ENCODE peak calls at places on chromosomes 1 and 21, in nine cellular contexts. P, H, F, I, M, R, G, L and O are unnamed samples.

GRCh38 chr1:58983159-58983558 is 199.3 kb upstream of the JUN start:
- DNase-seq in P (no peak), H (no peak), F (no peak), I (no peak), M (no peak), R (no peak), G (no peak), L (peak; percentile 44), O (no peak)

GRCh38 chr1:205261946-205262668 is 34.4 kb downstream of the TMCC2 start:
- DNase-seq in P (no peak), H (no peak), F (no peak), I (no peak), M (no peak), R (no peak), G (peak; percentile 54), L (no peak), O (no peak)

GRCh38 chr1:167516404-167517388 is 1.6 kb downstream of the CD247 start:
- DNase-seq in P (no peak), H (no peak), F (no peak), I (no peak), M (no peak), R (no peak), G (no peak), L (no peak), O (no peak)

GRCh38 chr1:202274611-202275010 is 67.1 kb downstream of the UBE2T start:
- DNase-seq in P (no peak), H (no peak), F (peak; percentile 54), I (peak; percentile 21), M (peak; percentile 44), R (no peak), G (peak; percentile 58), L (no peak), O (no peak)

GRCh38 chr1:244834596-244835275 is 722 bp upstream of the COX20 start:
- DNase-seq in P (no peak), H (peak; percentile 87), F (no peak), I (peak; percentile 75), M (peak; percentile 87), R (peak; percentile 81), G (peak; percentile 75), L (peak; percentile 72), O (peak; percentile 74)

GRCh38 chr1:26961826-26962225 is 1.6 kb upstream of the KDF1 start:
- DNase-seq in P (no peak), H (no peak), F (no peak), I (no peak), M (no peak), R (no peak), G (peak; percentile 83), L (peak; percentile 57), O (peak; percentile 54)

GRCh38 chr1:8687053-8687452 is 130.4 kb downstream of the RERE start:
- DNase-seq in P (no peak), H (no peak), F (no peak), I (no peak), M (peak; percentile 59), R (no peak), G (no peak), L (no peak), O (no peak)

GRCh38 chr1:224170748-224171478 is 12.1 kb upstream of the DEGS1 start:
- DNase-seq in P (no peak), H (no peak), F (peak; percentile 50), I (no peak), M (peak; percentile 37), R (no peak), G (peak; percentile 29), L (no peak), O (no peak)

GRCh38 chr1:216660561-216660960 is 62.7 kb downstream of the ESRRG start:
- DNase-seq in P (no peak), H (no peak), F (no peak), I (no peak), M (no peak), R (no peak), G (no peak), L (no peak), O (no peak)

GRCh38 chr1:43506233-43506632 is 24.4 kb upstream of the PTPRF start:
- DNase-seq in P (no peak), H (no peak), F (no peak), I (no peak), M (peak; percentile 31), R (no peak), G (no peak), L (no peak), O (no peak)

GRCh38 chr1:246734861-246735260 is 10.7 kb downstream of the SCCPDH start:
- DNase-seq in P (no peak), H (no peak), F (no peak), I (no peak), M (no peak), R (no peak), G (no peak), L (no peak), O (no peak)

GRCh38 chr1:157154940-157155514 is 16.8 kb upstream of the ETV3 start:
- DNase-seq in P (no peak), H (no peak), F (no peak), I (no peak), M (peak; percentile 78), R (no peak), G (no peak), L (no peak), O (no peak)

GRCh38 chr1:198876371-198876871 is 237.6 kb downstream of the PTPRC start:
- DNase-seq in P (peak; percentile 1), H (no peak), F (peak; percentile 48), I (no peak), M (no peak), R (peak; percentile 56), G (no peak), L (no peak), O (no peak)

GRCh38 chr1:155051342-155051776 is 243 bp downstream of the ADAM15 start:
- DNase-seq in P (peak; percentile 52), H (no peak), F (no peak), I (no peak), M (no peak), R (no peak), G (no peak), L (no peak), O (no peak)

GRCh38 chr1:116334015-116334547 is 39.0 kb upstream of the ATP1A1 start:
- DNase-seq in P (no peak), H (no peak), F (no peak), I (no peak), M (peak; percentile 49), R (no peak), G (no peak), L (peak; percentile 7), O (no peak)

GRCh38 chr21:33302796-33303195 is 22.0 kb upstream of the IFNAR1 start:
- DNase-seq in P (no peak), H (no peak), F (no peak), I (no peak), M (no peak), R (no peak), G (no peak), L (no peak), O (no peak)

GRCh38 chr21:33299181-33299752 is 25.5 kb upstream of the IFNAR1 start:
- DNase-seq in P (no peak), H (no peak), F (no peak), I (no peak), M (peak; percentile 32), R (no peak), G (no peak), L (no peak), O (no peak)

GRCh38 chr1:211920141-211920572 is 89.6 kb upstream of the LPGAT1 start:
- DNase-seq in P (no peak), H (no peak), F (no peak), I (no peak), M (no peak), R (no peak), G (peak; percentile 69), L (peak; percentile 73), O (peak; percentile 28)

GRCh38 chr1:210325026-210325670 is 3.6 kb upstream of the HHAT start:
- DNase-seq in P (no peak), H (no peak), F (no peak), I (no peak), M (no peak), R (no peak), G (no peak), L (no peak), O (no peak)

GRCh38 chr21:20259035-20259867 is 739.0 kb upstream of the NCAM2 start:
- DNase-seq in P (no peak), H (no peak), F (no peak), I (no peak), M (no peak), R (no peak), G (no peak), L (no peak), O (no peak)

GRCh38 chr21:46431884-46432488 is 26.7 kb upstream of the DIP2A start:
- DNase-seq in P (no peak), H (no peak), F (no peak), I (no peak), M (no peak), R (peak; percentile 53), G (no peak), L (no peak), O (no peak)

GRCh38 chr1:173861731-173862145 is 6.1 kb downstream of the GAS5 start:
- DNase-seq in P (no peak), H (no peak), F (no peak), I (no peak), M (no peak), R (no peak), G (no peak), L (no peak), O (no peak)

GRCh38 chr1:65065535-65066378 is 82.2 kb upstream of the AK4 start:
- DNase-seq in P (peak; percentile 43), H (no peak), F (peak; percentile 59), I (no peak), M (peak; percentile 54), R (no peak), G (peak; percentile 20), L (no peak), O (no peak)

GRCh38 chr1:10555635-10556429 is 81.1 kb downstream of the PEX14 start:
- DNase-seq in P (no peak), H (no peak), F (no peak), I (no peak), M (no peak), R (no peak), G (no peak), L (no peak), O (no peak)